ENCODE peak calls at places on chromosomes 4 and X, in five cellular contexts. Z is suprapubic skin, B is body of pancreas, C is uterus, L is GM23248. W is an unnamed sample.

GRCh38 chr4:109435635-109436034 is 2.0 kb downstream of the SEC24B start:
- DNase-seq in Z (no peak), B (no peak), C (no peak), L (peak; percentile 24), W (no peak)

GRCh38 chr4:123133397-123134050 is 211.1 kb upstream of the NUDT6 start:
- DNase-seq in Z (no peak), B (no peak), C (no peak), L (no peak), W (no peak)

GRCh38 chrX:108447303-108447702 is 7.7 kb downstream of the COL4A5 start:
- DNase-seq in Z (no peak), B (no peak), C (no peak), L (peak; percentile 38), W (no peak)

GRCh38 chr4:88940506-88940905 is 116.5 kb downstream of the FAM13A start:
- DNase-seq in Z (no peak), B (no peak), C (no peak), L (no peak), W (no peak)

GRCh38 chrX:118724775-118725174 is 2.6 kb upstream of the IL13RA1 start:
- DNase-seq in Z (no peak), B (no peak), C (no peak), L (peak; percentile 36), W (no peak)

GRCh38 chrX:95764972-95765451 is 919.6 kb upstream of the DIAPH2 start:
- DNase-seq in Z (no peak), B (no peak), C (no peak), L (peak; percentile 28), W (no peak)

GRCh38 chr4:116639070-116639577 is 446.3 kb downstream of the TRAM1L1 start:
- DNase-seq in Z (no peak), B (no peak), C (no peak), L (no peak), W (no peak)

GRCh38 chrX:68692651-68693050 is 45.2 kb downstream of the STARD8 start:
- DNase-seq in Z (no peak), B (no peak), C (no peak), L (peak; percentile 49), W (no peak)

GRCh38 chr4:118773082-118773792 is 62.7 kb downstream of the SEC24D start:
- DNase-seq in Z (no peak), B (no peak), C (no peak), L (peak; percentile 46), W (no peak)

GRCh38 chr4:145019346-145019745 is 78.7 kb downstream of the ANAPC10 start:
- DNase-seq in Z (no peak), B (no peak), C (no peak), L (no peak), W (peak; percentile 14)

DNA sequence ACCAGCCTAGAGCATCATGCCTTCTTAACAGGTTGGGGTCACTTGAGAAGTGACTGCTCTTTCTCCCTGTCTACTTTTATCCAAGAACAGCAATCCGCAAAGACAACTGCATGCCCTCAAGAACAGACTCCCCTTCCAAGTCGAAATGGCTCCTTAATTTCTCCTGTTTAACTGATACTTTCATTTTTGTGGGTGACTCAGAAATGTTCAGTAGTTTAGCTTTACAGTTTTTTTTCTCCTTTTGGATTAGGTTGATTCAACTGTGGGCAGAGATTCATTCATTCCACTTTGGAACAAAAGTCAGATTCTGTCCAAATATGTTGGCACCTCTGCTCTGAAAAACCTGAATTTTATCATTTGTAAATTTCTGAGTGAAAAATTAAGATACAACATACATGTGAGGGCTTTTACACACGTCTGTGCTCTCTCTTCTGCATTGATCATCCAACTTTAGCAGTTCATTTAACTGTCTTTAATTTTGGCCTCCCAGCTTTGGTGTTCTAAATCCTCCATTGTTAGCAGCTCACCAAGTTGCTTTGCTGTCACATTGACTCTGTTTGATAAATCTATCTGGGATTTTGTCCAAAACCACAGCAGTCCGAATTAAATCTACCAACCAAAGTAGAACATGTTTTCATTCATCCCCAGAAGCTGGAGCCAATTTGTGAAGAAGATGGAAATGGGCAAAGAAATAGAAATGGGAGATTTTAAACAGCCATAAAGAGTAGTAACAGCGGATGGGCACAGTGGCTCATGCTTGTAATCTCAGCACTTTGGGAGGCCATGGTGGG is 50.0 kb downstream of the HOPX start:
- DNase-seq in Z (no peak), B (no peak), C (no peak), L (peak; percentile 57), W (no peak)
- H3K27ac ChIP-seq in Z (no peak overlapping the region), B (no peak overlapping the region), C (peak overlapping the region; percentile 30), L (no peak overlapping the region), W (no peak overlapping the region)

GRCh38 chr4:183072181-183072580 is 26.9 kb upstream of the WWC2 start:
- DNase-seq in Z (no peak), B (no peak), C (no peak), L (no peak), W (no peak)

GRCh38 chr4:183078634-183079033 is 20.4 kb upstream of the WWC2 start:
- DNase-seq in Z (no peak), B (no peak), C (no peak), L (no peak), W (no peak)

GRCh38 chr4:183073838-183074145 is 25.3 kb upstream of the WWC2 start:
- DNase-seq in Z (no peak), B (no peak), C (no peak), L (no peak), W (no peak)

GRCh38 chr4:183071222-183071621 is 27.8 kb upstream of the WWC2 start:
- DNase-seq in Z (no peak), B (no peak), C (no peak), L (no peak), W (no peak)

DNA sequence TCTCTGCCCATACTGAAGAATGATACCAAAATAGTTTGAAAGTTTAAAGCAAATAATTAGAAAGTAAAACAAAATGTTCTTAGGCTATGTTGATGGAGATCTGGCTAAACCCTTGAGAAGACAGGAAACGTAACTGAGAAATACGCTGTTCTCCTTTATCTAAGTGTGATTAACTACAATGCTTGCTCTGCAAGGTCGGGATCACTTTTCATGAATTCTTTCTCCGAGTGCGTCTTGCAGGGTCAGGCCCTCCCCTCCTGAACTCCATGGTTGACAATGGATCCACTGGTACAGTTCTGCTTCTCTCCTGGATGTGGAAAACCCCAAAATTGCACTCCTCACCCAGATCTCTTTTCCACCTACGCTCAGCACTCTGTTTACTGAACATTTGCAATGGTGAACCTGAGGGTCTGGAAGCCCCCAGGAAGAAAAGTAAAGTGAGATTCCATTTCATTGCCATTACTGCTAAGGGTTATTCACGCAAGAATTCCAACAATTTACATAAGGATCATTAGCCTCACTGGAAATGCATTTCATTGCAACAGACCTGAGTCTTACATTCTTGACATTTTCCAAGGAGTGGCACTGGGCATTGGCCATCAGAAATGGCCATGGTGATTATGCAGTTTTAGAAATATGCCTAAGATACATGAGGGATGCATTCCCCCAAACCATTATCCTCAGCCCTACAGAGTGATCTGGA is 24.6 kb upstream of the WWC2 start:
- DNase-seq in Z (no peak), B (no peak), C (no peak), L (peak; percentile 53), W (no peak)
- H3K4me3 ChIP-seq in Z (no peak overlapping the region), B (no peak overlapping the region), C (no peak overlapping the region), L (no peak overlapping the region), W (no peak overlapping the region)

DNA sequence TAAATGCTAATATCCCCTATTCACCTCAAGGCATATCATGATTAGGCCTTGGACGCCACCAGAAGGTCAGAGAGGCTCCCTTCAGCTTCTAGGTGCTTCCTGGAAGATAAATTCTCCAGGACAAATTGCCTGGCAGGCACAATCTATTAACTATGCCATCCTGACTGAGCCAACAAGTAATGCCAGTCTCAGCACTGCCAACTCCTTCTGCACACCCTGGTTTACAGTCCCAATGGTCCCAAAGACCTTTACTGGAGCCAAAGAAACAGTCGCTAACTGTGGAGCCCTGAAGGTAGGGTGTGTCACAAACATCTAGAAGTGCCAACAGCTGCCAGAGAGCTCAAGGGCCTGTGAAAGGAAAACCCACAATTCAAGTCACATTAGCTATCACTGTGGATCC is 34.9 kb upstream of the CITED1 start:
- DNase-seq in Z (no peak), B (no peak), C (no peak), L (no peak), W (no peak)
- H3K27ac ChIP-seq in Z (no peak overlapping the region), B (no peak overlapping the region), C (no peak overlapping the region), L (no peak overlapping the region), W (no peak overlapping the region)

GRCh38 chr4:81215219-81215892 is at the start of gene PRKG2:
- DNase-seq in Z (peak; percentile 72), B (no peak), C (no peak), L (peak; percentile 64), W (no peak)
- H3K4me3 ChIP-seq in Z (peak within 1 kb of the TSS; percentile 60), B (peak within 1 kb of the TSS; percentile 10), C (peak within 1 kb of the TSS; percentile 21), L (peak within 1 kb of the TSS; percentile 74), W (no peak within 1 kb of the TSS)

DNA sequence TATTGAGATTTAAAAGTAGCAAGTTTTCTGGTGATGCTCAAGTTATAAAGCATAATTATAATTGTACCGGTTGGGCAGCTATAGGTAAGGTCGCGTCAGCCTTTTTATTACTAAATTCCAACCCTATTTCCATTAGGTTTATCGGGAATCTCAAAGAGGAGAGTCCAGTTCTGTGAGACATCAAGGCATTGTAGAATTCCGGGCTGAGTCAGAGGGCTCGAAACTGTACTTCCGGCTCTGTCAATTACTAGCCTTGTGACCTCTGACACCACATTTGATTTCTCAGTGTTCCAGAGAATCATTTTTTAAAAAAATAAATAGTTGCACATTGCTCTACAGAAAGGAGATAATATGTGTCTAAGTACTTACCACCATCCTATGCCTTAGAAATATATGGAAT is 4.3 kb downstream of the IL1RAPL1 start:
- DNase-seq in Z (no peak), B (no peak), C (no peak), L (no peak), W (no peak)
- H3K27ac ChIP-seq in Z (no peak overlapping the region), B (no peak overlapping the region), C (no peak overlapping the region), L (no peak overlapping the region), W (no peak overlapping the region)